ENCODE peak calls at places on chromosomes 16 and 17, in nine cellular contexts. E, N, B, J, Y, Z, S, A and V are unnamed samples.

GRCh38 chr16:56423584-56424403 is 1.6 kb downstream of the AMFR start:
- DNase-seq in E (no peak), N (no peak), B (no peak), J (no peak), Y (no peak), Z (no peak), S (no peak), A (peak; percentile 7), V (no peak)

GRCh38 chr17:30332057-30332542 is 1.8 kb downstream of the TMIGD1 start:
- DNase-seq in E (no peak), N (no peak), B (no peak), J (no peak), Y (no peak), Z (no peak), S (peak; percentile 45), A (peak; percentile 82), V (no peak)

GRCh38 chr16:6625606-6626005 is 707.0 kb upstream of the RBFOX1 start:
- DNase-seq in E (no peak), N (no peak), B (no peak), J (no peak), Y (no peak), Z (no peak), S (no peak), A (no peak), V (no peak)

GRCh38 chr16:28189237-28189636 is 22.5 kb downstream of the XPO6 start:
- DNase-seq in E (no peak), N (no peak), B (no peak), J (no peak), Y (no peak), Z (no peak), S (no peak), A (peak; percentile 50), V (no peak)

GRCh38 chr16:85729452-85729851 is 21.4 kb downstream of the C16orf74 start:
- DNase-seq in E (no peak), N (no peak), B (no peak), J (no peak), Y (no peak), Z (no peak), S (no peak), A (peak; percentile 19), V (no peak)

GRCh38 chr17:29156781-29157180 is 23.4 kb downstream of the MYO18A start:
- DNase-seq in E (no peak), N (no peak), B (no peak), J (no peak), Y (no peak), Z (no peak), S (no peak), A (no peak), V (no peak)

GRCh38 chr17:46106966-46107644 is 86.1 kb downstream of the KANSL1 start:
- DNase-seq in E (no peak), N (no peak), B (no peak), J (no peak), Y (no peak), Z (no peak), S (peak; percentile 24), A (no peak), V (no peak)

GRCh38 chr16:86601356-86601755 is 23.0 kb downstream of the FOXL1 start:
- DNase-seq in E (no peak), N (no peak), B (no peak), J (no peak), Y (no peak), Z (no peak), S (no peak), A (no peak), V (no peak)

GRCh38 chr16:11946433-11946832 is 4.6 kb upstream of the NPIPB2 start:
- DNase-seq in E (no peak), N (no peak), B (no peak), J (no peak), Y (no peak), Z (no peak), S (peak; percentile 16), A (no peak), V (no peak)

GRCh38 chr16:11948819-11949218 is 7.0 kb upstream of the NPIPB2 start:
- DNase-seq in E (no peak), N (no peak), B (no peak), J (no peak), Y (no peak), Z (no peak), S (no peak), A (no peak), V (no peak)

DNA sequence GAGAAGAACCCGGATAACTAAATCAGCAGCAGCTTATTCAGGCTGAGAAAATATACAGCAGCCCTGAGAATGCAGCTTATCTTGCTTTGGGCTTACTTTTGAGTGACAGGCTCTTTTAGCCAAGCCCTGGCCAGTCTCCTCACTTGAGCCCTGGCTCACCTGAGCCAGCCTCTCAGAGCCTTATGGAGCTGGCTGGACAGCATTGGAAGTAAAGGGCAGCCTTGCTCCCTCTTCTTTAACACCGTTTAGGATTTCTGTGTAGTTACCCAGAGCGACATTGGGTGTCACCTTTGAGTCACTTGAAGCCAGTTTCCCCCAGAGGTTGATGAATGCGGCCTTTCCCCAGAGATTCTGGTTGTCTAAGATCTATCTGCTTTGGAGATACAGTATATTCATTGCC is 7.7 kb upstream of the NPIPB2 start:
- DNase-seq in E (peak; percentile 27), N (peak; percentile 59), B (peak; percentile 11), J (peak; percentile 68), Y (no peak), Z (peak; percentile 41), S (peak; percentile 46), A (peak; percentile 63), V (no peak)
- TF ChIP-seq CTCF in E (peak; percentile 66), N (peak; percentile 66), B (peak; percentile 75), J (peak; percentile 47), Y (peak; percentile 56), Z (peak; percentile 30), S (peak; percentile 46), A (peak; percentile 46), V (no peak)

GRCh38 chr16:2154533-2155090 is 970 bp upstream of the TRAF7 start:
- DNase-seq in E (no peak), N (no peak), B (no peak), J (no peak), Y (no peak), Z (no peak), S (no peak), A (no peak), V (no peak)

GRCh38 chr16:2151188-2152091 is 3.0 kb downstream of the RAB26 start:
- DNase-seq in E (peak; percentile 64), N (no peak), B (no peak), J (no peak), Y (no peak), Z (no peak), S (no peak), A (peak; percentile 38), V (no peak)

GRCh38 chr16:2150418-2151187 is 2.2 kb downstream of the RAB26 start:
- DNase-seq in E (peak; percentile 93), N (peak; percentile 40), B (no peak), J (no peak), Y (no peak), Z (no peak), S (peak; percentile 56), A (peak; percentile 73), V (peak; percentile 96)

GRCh38 chr16:2155091-2156024 is at the start of gene TRAF7:
- DNase-seq in E (peak; percentile 99), N (peak; percentile 99), B (peak; percentile 99), J (peak; percentile 99), Y (peak; percentile 100), Z (peak; percentile 99), S (peak; percentile 100), A (peak; percentile 100), V (peak; percentile 96)

DNA sequence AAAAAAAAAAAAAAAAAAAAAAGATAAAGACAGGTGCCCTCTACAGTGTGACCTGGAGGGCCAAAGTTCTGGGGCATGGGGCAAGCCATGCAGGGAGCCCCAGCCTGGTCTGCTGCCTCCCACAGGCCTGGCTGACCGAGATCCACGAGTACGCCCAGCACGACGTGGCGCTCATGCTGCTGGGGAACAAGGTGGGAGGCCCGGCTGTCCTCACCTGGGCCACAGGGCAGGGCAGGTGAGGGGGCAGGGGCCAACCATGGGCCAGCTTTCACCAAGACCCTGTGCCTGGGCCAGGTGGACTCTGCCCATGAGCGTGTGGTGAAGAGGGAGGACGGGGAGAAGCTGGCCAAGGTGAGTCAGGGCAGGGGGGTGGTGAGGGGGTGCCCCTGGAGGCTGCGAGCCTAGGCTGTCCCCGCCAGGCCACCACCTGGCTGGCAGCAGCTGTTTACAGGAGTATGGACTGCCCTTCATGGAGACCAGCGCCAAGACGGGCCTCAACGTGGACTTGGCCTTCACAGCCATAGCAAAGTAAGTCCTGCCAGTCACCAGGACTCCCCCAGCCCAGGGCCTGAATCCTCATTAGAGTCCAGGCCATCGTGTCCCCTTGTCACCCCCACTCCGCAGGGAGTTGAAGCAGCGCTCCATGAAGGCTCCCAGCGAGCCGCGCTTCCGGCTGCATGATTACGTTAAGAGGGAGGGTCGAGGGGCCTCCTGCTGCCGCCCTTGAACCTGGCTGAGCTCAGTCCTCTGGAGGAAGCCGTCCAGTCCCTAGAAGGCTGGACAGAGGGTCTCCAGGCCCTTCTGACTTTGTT is 2.7 kb upstream of the TRAF7 start:
- DNase-seq in E (peak; percentile 69), N (peak; percentile 33), B (no peak), J (no peak), Y (no peak), Z (no peak), S (peak; percentile 36), A (peak; percentile 40), V (peak; percentile 40)
- TF ChIP-seq CTCF in E (no peak), N (no peak), B (no peak), J (no peak), Y (no peak), Z (no peak), S (no peak), A (no peak), V (no peak)

DNA sequence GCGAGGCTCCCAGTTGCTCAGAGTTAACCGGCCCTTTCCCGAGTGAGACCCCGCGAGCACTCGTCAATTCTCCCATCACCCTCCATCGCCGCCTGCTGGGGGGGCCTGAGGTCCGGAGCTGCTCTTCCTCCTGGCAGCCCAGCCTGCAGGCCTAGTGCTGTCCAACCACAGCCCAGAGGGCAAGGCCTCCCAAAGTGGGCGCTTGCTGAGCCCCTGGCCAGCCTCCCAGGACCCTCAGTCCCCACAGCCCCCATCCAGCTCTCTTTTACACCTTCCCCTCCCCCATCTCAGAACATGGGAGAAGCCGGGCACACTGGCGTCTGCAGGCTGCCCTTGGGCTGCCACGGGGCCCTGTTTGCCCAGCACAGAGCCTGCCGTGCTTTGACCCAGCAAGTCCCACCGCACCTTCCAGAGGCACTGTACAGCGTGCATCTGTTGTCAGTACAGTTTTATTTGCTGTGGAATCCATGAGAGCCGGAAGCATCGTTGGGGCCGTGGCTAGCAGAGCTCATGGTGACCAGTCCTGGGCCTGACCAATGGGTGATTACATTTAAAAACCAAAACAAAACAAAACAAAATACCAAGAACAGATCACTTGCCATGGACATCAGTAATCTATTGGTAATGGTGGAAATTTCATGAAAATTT is 96.1 kb upstream of the CBX4 start:
- DNase-seq in E (no peak), N (no peak), B (no peak), J (no peak), Y (no peak), Z (no peak), S (no peak), A (no peak), V (no peak)
- TF ChIP-seq CTCF in E (no peak), N (no peak), B (no peak), J (no peak), Y (no peak), Z (no peak), S (no peak), A (no peak), V (no peak)

GRCh38 chr16:17215306-17215705 is 255.5 kb downstream of the XYLT1 start:
- DNase-seq in E (no peak), N (no peak), B (no peak), J (no peak), Y (no peak), Z (no peak), S (no peak), A (no peak), V (no peak)

GRCh38 chr16:17213025-17213424 is 257.7 kb downstream of the XYLT1 start:
- DNase-seq in E (no peak), N (no peak), B (no peak), J (no peak), Y (no peak), Z (no peak), S (no peak), A (no peak), V (no peak)

GRCh38 chr16:17206712-17207111 is 264.0 kb downstream of the XYLT1 start:
- DNase-seq in E (no peak), N (no peak), B (no peak), J (no peak), Y (no peak), Z (no peak), S (no peak), A (peak; percentile 44), V (no peak)

GRCh38 chr16:17213974-17214373 is 256.8 kb downstream of the XYLT1 start:
- DNase-seq in E (no peak), N (no peak), B (no peak), J (no peak), Y (no peak), Z (no peak), S (no peak), A (peak; percentile 20), V (no peak)

GRCh38 chr16:17211797-17212196 is 259.0 kb downstream of the XYLT1 start:
- DNase-seq in E (peak; percentile 43), N (peak; percentile 58), B (no peak), J (no peak), Y (no peak), Z (no peak), S (no peak), A (peak; percentile 15), V (peak; percentile 32)
- TF ChIP-seq CTCF in E (peak; percentile 76), N (peak; percentile 68), B (no peak), J (peak; percentile 25), Y (peak; percentile 8), Z (no peak), S (no peak), A (peak; percentile 34), V (peak; percentile 47)